ENCODE peak calls at places on chromosomes 4 and X, in seven cellular contexts. J, I, G, A, Q, F and K are unnamed samples.

GRCh38 chrX:11757397-11757728 is 674 bp upstream of the MSL3 start:
- DNase-seq in J (no peak), I (no peak), G (no peak), A (no peak), Q (no peak), F (no peak), K (no peak)

GRCh38 chr4:88318751-88319350 is 34.5 kb upstream of the PPM1K start:
- DNase-seq in J (no peak), I (no peak), G (peak), A (no peak), Q (no peak), F (no peak), K (no peak)

GRCh38 chr4:90799895-90800294 is 672.7 kb downstream of the CCSER1 start:
- DNase-seq in J (no peak), I (no peak), G (no peak), A (peak), Q (no peak), F (no peak), K (no peak)

GRCh38 chrX:155962906-155963305 is 34.6 kb upstream of the IL9R start:
- DNase-seq in J (no peak), I (no peak), G (no peak), A (no peak), Q (no peak), F (no peak), K (no peak)

GRCh38 chrX:97065973-97066372 is 182.3 kb downstream of the RPA4 start:
- DNase-seq in J (no peak), I (no peak), G (peak), A (no peak), Q (no peak), F (no peak), K (no peak)

GRCh38 chr4:152029631-152030030 is 268.8 kb upstream of the GATB start:
- DNase-seq in J (no peak), I (no peak), G (no peak), A (no peak), Q (no peak), F (no peak), K (no peak)

GRCh38 chr4:11739992-11740391 is 311.3 kb upstream of the HS3ST1 start:
- DNase-seq in J (no peak), I (no peak), G (peak), A (peak), Q (no peak), F (no peak), K (no peak)

GRCh38 chrX:109472939-109473713 is 8.8 kb downstream of the GUCY2F start:
- DNase-seq in J (no peak), I (peak), G (peak), A (peak), Q (no peak), F (no peak), K (peak)

GRCh38 chrX:96776966-96777365 is 92.3 kb downstream of the DIAPH2 start:
- DNase-seq in J (no peak), I (no peak), G (peak), A (peak), Q (no peak), F (no peak), K (no peak)

GRCh38 chr4:80197601-80198444 is 520 bp downstream of the PRDM8 start:
- DNase-seq in J (no peak), I (no peak), G (peak), A (peak), Q (no peak), F (no peak), K (no peak)

GRCh38 chr4:98642991-98643426 is 15.4 kb downstream of the TSPAN5 start:
- DNase-seq in J (no peak), I (no peak), G (peak), A (peak), Q (no peak), F (no peak), K (no peak)

GRCh38 chr4:112119358-112119783 is 25.9 kb upstream of the FAM241A start:
- DNase-seq in J (no peak), I (no peak), G (no peak), A (no peak), Q (no peak), F (no peak), K (peak)

GRCh38 chrX:74280759-74281158 is 23.2 kb upstream of the ZCCHC13 start:
- DNase-seq in J (no peak), I (no peak), G (no peak), A (no peak), Q (no peak), F (no peak), K (no peak)

GRCh38 chr4:140742838-140743193 is 13.4 kb downstream of the TBC1D9 start:
- DNase-seq in J (no peak), I (no peak), G (no peak), A (no peak), Q (no peak), F (no peak), K (no peak)

GRCh38 chr4:146577111-146577510 is 55.4 kb upstream of the SLC10A7 start:
- DNase-seq in J (no peak), I (peak), G (peak), A (peak), Q (no peak), F (no peak), K (no peak)

GRCh38 chr4:146585761-146586333 is 52.8 kb upstream of the POU4F2 start:
- DNase-seq in J (no peak), I (no peak), G (peak), A (peak), Q (no peak), F (no peak), K (no peak)

GRCh38 chr4:146582864-146583263 is 55.8 kb upstream of the POU4F2 start:
- DNase-seq in J (no peak), I (no peak), G (no peak), A (peak), Q (no peak), F (no peak), K (no peak)
- TF ChIP-seq CTCF in J (no peak), I (no peak), G (no peak), A (no peak), Q (no peak), F (no peak), K (no peak)

DNA sequence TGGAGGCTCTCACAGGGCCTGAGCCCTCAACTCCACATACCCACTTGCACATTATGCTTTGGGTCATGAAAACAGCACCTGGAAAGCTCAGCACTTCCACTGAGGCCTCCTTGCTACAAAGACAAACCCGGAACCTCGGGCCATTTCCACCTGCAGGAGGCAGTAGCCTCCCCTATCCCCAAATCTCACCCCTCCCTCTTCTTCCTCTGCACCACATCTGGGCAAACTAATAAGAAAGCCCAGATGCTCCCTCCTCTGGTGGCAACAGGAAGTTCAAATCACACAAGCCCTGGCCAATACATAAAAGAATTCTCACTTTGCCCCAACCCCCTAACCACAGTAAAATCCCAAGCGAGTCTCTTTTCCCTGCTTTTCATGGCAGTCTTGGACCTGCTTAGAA is 136.4 kb downstream of the MAPK10 start:
- DNase-seq in J (no peak), I (no peak), G (peak), A (peak), Q (no peak), F (no peak), K (no peak)
- TF ChIP-seq CTCF in J (no peak), I (no peak), G (peak), A (peak), Q (no peak), F (no peak), K (no peak)

GRCh38 chr4:82998898-82999297 is 11.7 kb downstream of the LIN54 start:
- DNase-seq in J (no peak), I (no peak), G (no peak), A (no peak), Q (no peak), F (no peak), K (no peak)

GRCh38 chr4:83002329-83002728 is 8.3 kb downstream of the LIN54 start:
- DNase-seq in J (no peak), I (no peak), G (no peak), A (no peak), Q (no peak), F (no peak), K (no peak)
- TF ChIP-seq CTCF in J (no peak), I (no peak), G (no peak), A (no peak), Q (no peak), F (no peak), K (no peak)

GRCh38 chr4:1346781-1347409 is at the start of gene UVSSA:
- DNase-seq in J (peak), I (peak), G (peak), A (peak), Q (peak), F (peak), K (peak)
- TF ChIP-seq CTCF in J (peak), I (no peak), G (no peak), A (no peak), Q (no peak), F (no peak), K (no peak)

DNA sequence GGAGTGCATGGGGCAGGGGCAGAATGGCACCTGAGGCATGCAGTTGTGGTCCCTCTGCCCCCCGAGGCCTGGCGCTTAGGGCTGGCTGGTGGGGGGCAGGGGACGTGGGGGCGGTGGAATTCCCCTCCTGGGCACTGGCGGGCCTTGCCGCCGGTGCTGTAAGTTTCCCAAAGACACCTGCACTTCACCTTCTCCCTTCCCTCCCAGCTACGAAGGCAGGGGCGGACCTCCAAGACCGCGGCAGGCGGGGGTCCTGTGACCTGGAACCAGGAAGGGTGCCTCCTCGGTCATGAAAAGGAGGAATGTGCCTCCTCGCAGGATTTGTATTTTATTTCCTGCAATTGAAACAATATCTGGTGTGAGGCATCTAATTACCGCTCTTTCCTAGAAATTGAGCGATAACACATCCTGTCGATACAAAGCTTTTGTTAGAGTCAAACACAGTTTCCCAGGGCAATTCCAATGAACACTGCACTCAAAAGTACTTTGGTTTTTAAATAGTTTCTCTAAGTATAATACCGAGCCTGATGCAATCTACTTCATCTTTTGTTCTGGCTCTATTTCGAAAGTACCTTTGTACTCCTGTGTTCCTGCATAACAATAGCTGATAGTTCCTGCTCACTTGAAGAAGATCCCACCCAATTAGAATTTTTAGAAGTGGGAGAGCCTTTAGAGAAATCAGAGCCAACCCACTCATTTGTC is 12.3 kb upstream of the ADRA2C start:
- DNase-seq in J (no peak), I (no peak), G (no peak), A (no peak), Q (no peak), F (no peak), K (no peak)
- TF ChIP-seq CTCF in J (no peak), I (no peak), G (no peak), A (no peak), Q (no peak), F (no peak), K (no peak)

GRCh38 chr4:108833041-108833440 is 70.2 kb upstream of the ETNPPL start:
- DNase-seq in J (no peak), I (no peak), G (no peak), A (peak), Q (no peak), F (no peak), K (no peak)
- TF ChIP-seq CTCF in J (no peak), I (no peak), G (no peak), A (peak), Q (no peak), F (no peak), K (no peak)

DNA sequence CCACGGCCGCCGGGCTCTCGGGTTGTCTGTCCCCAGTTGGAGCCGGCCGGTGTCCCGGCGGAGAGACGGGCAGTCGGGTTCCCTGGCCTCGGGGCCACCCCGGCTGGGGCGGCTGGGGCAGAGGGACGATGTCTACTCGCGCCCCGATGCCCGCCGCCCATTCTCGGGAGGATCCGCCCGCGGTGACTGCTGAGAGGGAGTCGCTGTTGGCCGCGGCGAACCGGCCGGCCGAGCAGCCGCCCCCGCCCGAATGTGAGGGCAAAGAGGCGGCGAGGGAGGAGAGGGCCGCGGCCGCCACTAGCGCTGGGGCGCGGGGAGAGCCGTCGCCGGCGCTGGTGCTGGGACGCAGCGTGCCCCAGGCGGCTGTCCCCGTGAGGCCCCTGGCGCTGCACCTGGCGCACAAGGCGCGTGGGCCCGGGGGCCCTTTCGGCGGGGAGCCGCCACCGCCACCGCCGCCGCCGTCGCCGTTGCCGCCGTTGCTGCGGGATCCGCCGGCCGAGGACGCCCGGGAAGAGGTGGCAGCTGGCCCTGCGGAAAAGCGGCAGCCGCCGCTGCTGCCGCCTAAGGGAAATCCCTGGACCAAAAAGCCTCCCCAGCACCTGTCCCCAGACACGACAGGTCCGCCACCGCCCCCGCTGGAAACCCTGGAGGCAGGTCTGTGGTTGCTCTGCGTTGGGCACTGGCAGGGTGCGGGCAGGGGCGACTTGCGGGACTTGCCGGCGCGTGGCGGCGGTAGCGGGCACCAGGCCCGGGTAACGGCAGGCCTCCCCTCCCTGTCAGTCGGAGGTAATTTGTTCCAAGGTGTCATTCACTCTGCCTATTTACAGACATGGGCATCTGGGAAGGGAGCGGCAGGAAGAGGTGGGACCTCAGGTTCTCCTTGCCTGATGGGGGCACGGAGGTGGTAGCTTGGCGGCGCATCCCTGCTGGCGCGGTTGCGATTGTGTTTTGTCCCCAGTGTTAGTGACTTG is 739 bp downstream of the LARP1B start:
- DNase-seq in J (peak), I (peak), G (peak), A (peak), Q (peak), F (peak), K (peak)
- TF ChIP-seq CTCF in J (no peak), I (no peak), G (peak), A (peak), Q (no peak), F (peak), K (no peak)

DNA sequence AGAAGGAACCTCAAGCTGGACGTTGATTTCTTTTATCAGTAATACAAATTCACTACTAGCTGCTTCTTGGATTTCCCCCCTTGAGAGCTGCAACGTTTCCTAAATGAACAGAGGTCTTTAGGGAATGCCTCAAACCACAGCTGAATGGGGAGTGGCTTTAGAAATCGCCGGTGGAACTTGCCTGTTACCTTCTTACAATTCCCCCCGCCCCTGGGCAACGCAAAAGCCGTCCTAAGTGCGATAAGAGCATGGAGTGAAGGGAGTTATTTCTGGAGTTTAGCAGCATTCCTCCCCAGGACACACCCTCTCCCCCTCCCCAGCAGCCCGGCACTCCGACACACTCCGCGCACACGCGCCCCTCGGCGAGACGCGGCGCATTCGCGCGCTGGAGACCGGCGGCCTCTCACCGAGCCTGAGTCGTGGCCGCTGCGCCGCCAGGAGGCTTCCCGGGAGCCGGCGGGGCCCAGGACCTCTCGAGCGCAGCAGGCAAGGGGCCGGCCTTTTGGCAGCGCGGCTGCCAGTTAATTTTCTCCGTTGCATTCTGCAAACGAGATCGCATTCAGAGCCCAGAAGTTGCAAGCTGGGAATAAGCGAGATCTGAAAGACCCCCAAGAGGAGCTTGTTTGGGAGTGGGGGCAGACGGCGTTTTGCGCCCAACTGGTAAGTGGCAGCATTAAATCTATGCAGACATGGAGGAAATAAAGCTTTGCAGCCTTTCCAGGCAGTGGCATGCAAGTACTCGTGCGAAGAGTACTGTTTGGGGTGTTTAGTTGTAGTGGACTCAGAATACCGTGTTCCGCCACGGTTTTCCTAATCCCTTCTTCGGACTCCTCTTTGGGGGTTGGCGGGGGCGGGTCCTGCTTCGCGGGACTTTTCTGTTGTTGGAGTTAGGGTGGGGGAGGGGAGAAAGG is 134.6 kb downstream of the PALLD start:
- DNase-seq in J (peak), I (peak), G (peak), A (peak), Q (peak), F (peak), K (no peak)
- TF ChIP-seq CTCF in J (peak), I (no peak), G (peak), A (peak), Q (peak), F (peak), K (no peak)

GRCh38 chr4:128424524-128425195 is 137.0 kb upstream of the PGRMC2 start:
- DNase-seq in J (no peak), I (no peak), G (peak), A (peak), Q (no peak), F (no peak), K (no peak)

GRCh38 chr4:128428397-128428796 is 140.8 kb upstream of the PGRMC2 start:
- DNase-seq in J (no peak), I (no peak), G (no peak), A (no peak), Q (no peak), F (no peak), K (no peak)

DNA sequence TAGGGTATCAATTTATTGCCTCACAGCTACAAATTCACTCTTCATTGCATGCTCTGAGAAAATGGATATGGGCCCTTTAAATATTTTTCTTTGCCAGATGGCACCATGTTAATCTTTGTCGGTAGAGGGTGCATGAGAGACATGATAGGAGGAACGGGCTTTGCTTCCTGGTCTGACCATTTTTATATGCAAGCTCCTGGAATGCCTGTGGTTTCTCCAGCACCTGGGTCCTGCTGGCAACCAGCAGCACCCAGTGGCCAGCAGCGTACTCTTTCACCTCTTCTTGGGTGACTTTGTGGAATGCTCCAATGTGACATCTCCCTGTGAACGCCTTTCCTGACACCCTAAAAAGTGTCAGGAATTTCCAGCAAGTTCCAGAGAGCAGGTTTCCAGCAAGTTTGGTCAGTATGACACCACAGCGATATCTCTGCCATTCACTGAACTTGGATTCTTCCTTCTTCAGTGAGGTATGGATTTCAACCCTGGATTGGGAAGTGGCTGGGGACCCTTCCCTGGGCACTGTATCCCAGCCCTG is 140.3 kb upstream of the PGRMC2 start:
- DNase-seq in J (no peak), I (peak), G (peak), A (peak), Q (peak), F (no peak), K (no peak)
- TF ChIP-seq CTCF in J (no peak), I (peak), G (peak), A (peak), Q (peak), F (peak), K (no peak)